ENCODE peak calls at places on chromosomes 3 and 15, in eight cellular contexts. H is GM06990, W is tibial nerve, K is glutamatergic neuron, Y is fibroblast of pulmonary artery, Q is nephron progenitor cell, B is upper lobe of right lung, P is breast epithelium. U is an unnamed sample.

GRCh38 chr3:123768480-123769359 is 115.4 kb downstream of the MYLK start:
- DNase-seq in H (no peak), W (no peak), K (no peak), Y (no peak), Q (no peak), B (no peak), P (no peak), U (no peak)

GRCh38 chr3:170418422-170419300 is at the start of gene CLDN11:
- DNase-seq in H (no peak), W (no peak), K (peak), Y (no peak), Q (peak), B (no peak), P (peak), U (peak)

GRCh38 chr15:78205856-78206255 is 28.5 kb downstream of the ACSBG1 start:
- DNase-seq in H (no peak), W (no peak), K (no peak), Y (no peak), Q (no peak), B (no peak), P (peak), U (no peak)

GRCh38 chr3:24640330-24640877 is 145.8 kb upstream of the THRB start:
- DNase-seq in H (no peak), W (no peak), K (no peak), Y (peak), Q (no peak), B (no peak), P (no peak), U (no peak)

GRCh38 chr3:105960381-105960780 is 91.6 kb upstream of the CBLB start:
- DNase-seq in H (no peak), W (no peak), K (peak), Y (no peak), Q (no peak), B (no peak), P (no peak), U (no peak)

GRCh38 chr3:69309810-69310209 is 76.1 kb downstream of the FRMD4B start:
- DNase-seq in H (no peak), W (peak), K (no peak), Y (peak), Q (no peak), B (no peak), P (no peak), U (no peak)

GRCh38 chr3:108608750-108609149 is 19.2 kb downstream of the DZIP3 start:
- DNase-seq in H (no peak), W (no peak), K (no peak), Y (no peak), Q (no peak), B (no peak), P (no peak), U (no peak)

GRCh38 chr15:62775932-62776331 is 266.6 kb upstream of the TPM1 start:
- DNase-seq in H (no peak), W (no peak), K (no peak), Y (no peak), Q (no peak), B (no peak), P (no peak), U (no peak)

GRCh38 chr3:176939022-176939817 is 258.1 kb downstream of the TBL1XR1 start:
- DNase-seq in H (peak), W (peak), K (no peak), Y (peak), Q (peak), B (no peak), P (peak), U (no peak)

GRCh38 chr3:2130726-2131125 is 32.1 kb downstream of the CNTN4 start:
- DNase-seq in H (no peak), W (no peak), K (no peak), Y (no peak), Q (no peak), B (no peak), P (no peak), U (no peak)

GRCh38 chr3:11914651-11915050 is 68.0 kb upstream of the TAMM41 start:
- DNase-seq in H (no peak), W (no peak), K (no peak), Y (no peak), Q (no peak), B (peak), P (no peak), U (no peak)

GRCh38 chr15:71469393-71469792 is 341.0 kb upstream of the NR2E3 start:
- DNase-seq in H (no peak), W (no peak), K (no peak), Y (no peak), Q (no peak), B (no peak), P (no peak), U (no peak)

GRCh38 chr3:101994386-101994785 is 145.1 kb downstream of the NFKBIZ start:
- DNase-seq in H (no peak), W (no peak), K (no peak), Y (no peak), Q (no peak), B (no peak), P (no peak), U (no peak)

GRCh38 chr3:9074079-9074478 is 110.8 kb upstream of the RAD18 start:
- DNase-seq in H (no peak), W (no peak), K (no peak), Y (no peak), Q (no peak), B (no peak), P (no peak), U (no peak)

GRCh38 chr15:29924750-29925149 is 102.5 kb upstream of the TJP1 start:
- DNase-seq in H (no peak), W (no peak), K (no peak), Y (peak), Q (peak), B (no peak), P (no peak), U (no peak)

GRCh38 chr3:113628316-113628715 is 68.1 kb downstream of the USF3 start:
- DNase-seq in H (no peak), W (no peak), K (no peak), Y (no peak), Q (no peak), B (no peak), P (no peak), U (no peak)

GRCh38 chr3:165532851-165533250 is 304.4 kb downstream of the BCHE start:
- DNase-seq in H (no peak), W (no peak), K (no peak), Y (no peak), Q (no peak), B (no peak), P (no peak), U (no peak)

GRCh38 chr3:66253790-66254620 is 33.2 kb downstream of the SLC25A26 start:
- DNase-seq in H (peak), W (no peak), K (no peak), Y (peak), Q (no peak), B (no peak), P (no peak), U (no peak)

GRCh38 chr15:51620647-51621046 is 1.9 kb downstream of the DMXL2 start:
- DNase-seq in H (peak), W (no peak), K (no peak), Y (no peak), Q (no peak), B (no peak), P (no peak), U (no peak)

GRCh38 chr15:88401972-88402656 is 65.1 kb downstream of the MRPL46 start:
- DNase-seq in H (peak), W (no peak), K (no peak), Y (no peak), Q (no peak), B (no peak), P (no peak), U (no peak)

GRCh38 chr3:43411429-43411828 is 125.1 kb downstream of the SNRK start:
- DNase-seq in H (no peak), W (no peak), K (no peak), Y (no peak), Q (no peak), B (no peak), P (no peak), U (no peak)

GRCh38 chr3:78204977-78205376 is 1165.1 kb downstream of the ROBO2 start:
- DNase-seq in H (no peak), W (no peak), K (no peak), Y (peak), Q (peak), B (no peak), P (no peak), U (no peak)

GRCh38 chr3:8052599-8053185 is 448.9 kb upstream of the LMCD1 start:
- DNase-seq in H (no peak), W (peak), K (no peak), Y (no peak), Q (no peak), B (no peak), P (no peak), U (no peak)

GRCh38 chr15:58908550-58909309 is 24.7 kb downstream of the SLTM start:
- DNase-seq in H (no peak), W (no peak), K (no peak), Y (no peak), Q (no peak), B (no peak), P (no peak), U (no peak)

GRCh38 chr3:40620151-40620550 is 95.4 kb downstream of the ZNF621 start:
- DNase-seq in H (no peak), W (no peak), K (no peak), Y (no peak), Q (no peak), B (no peak), P (peak), U (no peak)

GRCh38 chr3:31880020-31880419 is 101.0 kb downstream of the OSBPL10 start:
- DNase-seq in H (peak), W (peak), K (no peak), Y (peak), Q (no peak), B (peak), P (no peak), U (no peak)

GRCh38 chr3:71542548-71543370 is 40.8 kb downstream of the FOXP1 start:
- DNase-seq in H (no peak), W (peak), K (peak), Y (peak), Q (peak), B (peak), P (peak), U (no peak)

GRCh38 chr3:126360714-126361060 is 3.5 kb upstream of the KLF15 start:
- DNase-seq in H (no peak), W (no peak), K (no peak), Y (no peak), Q (no peak), B (peak), P (no peak), U (no peak)

GRCh38 chr15:76987896-76988860 is 6.7 kb upstream of the PSTPIP1 start:
- DNase-seq in H (peak), W (peak), K (no peak), Y (no peak), Q (no peak), B (peak), P (no peak), U (no peak)

GRCh38 chr3:181713673-181714270 is 2.0 kb downstream of the SOX2 start:
- DNase-seq in H (no peak), W (no peak), K (no peak), Y (no peak), Q (no peak), B (no peak), P (no peak), U (no peak)

DNA sequence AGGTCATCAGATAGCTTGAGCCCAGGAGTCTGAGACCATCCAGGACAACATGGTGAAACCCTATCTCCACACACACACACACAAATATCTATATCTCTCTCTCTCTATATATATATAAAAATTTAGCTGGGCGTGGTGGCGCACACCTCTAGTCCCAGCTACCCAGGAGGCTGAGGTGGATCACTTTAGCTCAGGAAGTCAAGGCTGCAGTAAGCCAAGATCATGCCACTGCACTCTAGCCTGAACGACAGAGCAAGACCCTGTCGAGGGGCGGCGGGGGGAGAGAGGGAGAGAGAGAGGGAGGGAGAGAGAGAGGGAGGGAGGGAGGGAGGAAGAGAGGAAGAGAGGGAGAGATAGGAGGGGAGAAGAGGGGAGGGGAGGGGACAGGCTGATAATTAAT is 28.0 kb downstream of the PLA2G4F start:
- DNase-seq in H (no peak), W (no peak), K (no peak), Y (no peak), Q (no peak), B (no peak), P (no peak), U (no peak)
- TF ChIP-seq CTCF in H (no peak), W (no peak), K (no peak), Y (no peak), Q (no peak), B (no peak), P (no peak), U (no peak)

GRCh38 chr3:140857993-140858392 is 83.6 kb upstream of the SLC25A36 start:
- DNase-seq in H (no peak), W (no peak), K (no peak), Y (no peak), Q (no peak), B (no peak), P (no peak), U (no peak)

GRCh38 chr3:140863481-140864084 is 78.1 kb upstream of the SLC25A36 start:
- DNase-seq in H (peak), W (peak), K (peak), Y (peak), Q (peak), B (no peak), P (peak), U (peak)

GRCh38 chr3:140854961-140855360 is 86.7 kb upstream of the SLC25A36 start:
- DNase-seq in H (no peak), W (no peak), K (no peak), Y (no peak), Q (no peak), B (no peak), P (no peak), U (no peak)

GRCh38 chr3:140859592-140860336 is 81.9 kb upstream of the SLC25A36 start:
- DNase-seq in H (no peak), W (no peak), K (no peak), Y (no peak), Q (no peak), B (no peak), P (no peak), U (no peak)
- TF ChIP-seq CTCF in H (no peak), W (no peak), K (no peak), Y (no peak), Q (no peak), B (no peak), P (no peak), U (no peak)

GRCh38 chr3:23202921-23203650 is at the start of gene UBE2E2:
- DNase-seq in H (peak), W (peak), K (peak), Y (peak), Q (peak), B (peak), P (peak), U (peak)

GRCh38 chr3:23202203-23202920 is 765 bp upstream of the UBE2E2 start:
- DNase-seq in H (no peak), W (peak), K (peak), Y (peak), Q (no peak), B (no peak), P (peak), U (no peak)

GRCh38 chr3:23201154-23201838 is 1.8 kb upstream of the UBE2E2 start:
- DNase-seq in H (no peak), W (no peak), K (no peak), Y (peak), Q (no peak), B (no peak), P (no peak), U (no peak)

GRCh38 chr3:23206371-23206770 is 3.2 kb downstream of the UBE2E2 start:
- DNase-seq in H (no peak), W (no peak), K (no peak), Y (no peak), Q (no peak), B (no peak), P (no peak), U (no peak)

GRCh38 chr3:23203651-23204111 is 554 bp downstream of the UBE2E2 start:
- DNase-seq in H (peak), W (peak), K (peak), Y (no peak), Q (peak), B (peak), P (peak), U (peak)
- TF ChIP-seq CTCF in H (no peak), W (no peak), K (no peak), Y (no peak), Q (no peak), B (no peak), P (no peak), U (no peak)

GRCh38 chr3:58356054-58356453 is 23.4 kb downstream of the PXK start:
- DNase-seq in H (no peak), W (no peak), K (no peak), Y (no peak), Q (no peak), B (no peak), P (no peak), U (peak)

GRCh38 chr3:58352624-58353023 is 19.9 kb downstream of the PXK start:
- DNase-seq in H (no peak), W (no peak), K (no peak), Y (no peak), Q (no peak), B (no peak), P (no peak), U (no peak)

GRCh38 chr3:58351920-58352319 is 19.2 kb downstream of the PXK start:
- DNase-seq in H (no peak), W (no peak), K (peak), Y (no peak), Q (no peak), B (no peak), P (no peak), U (no peak)

GRCh38 chr3:58355174-58355573 is 22.5 kb downstream of the PXK start:
- DNase-seq in H (peak), W (no peak), K (no peak), Y (no peak), Q (no peak), B (no peak), P (no peak), U (no peak)

DNA sequence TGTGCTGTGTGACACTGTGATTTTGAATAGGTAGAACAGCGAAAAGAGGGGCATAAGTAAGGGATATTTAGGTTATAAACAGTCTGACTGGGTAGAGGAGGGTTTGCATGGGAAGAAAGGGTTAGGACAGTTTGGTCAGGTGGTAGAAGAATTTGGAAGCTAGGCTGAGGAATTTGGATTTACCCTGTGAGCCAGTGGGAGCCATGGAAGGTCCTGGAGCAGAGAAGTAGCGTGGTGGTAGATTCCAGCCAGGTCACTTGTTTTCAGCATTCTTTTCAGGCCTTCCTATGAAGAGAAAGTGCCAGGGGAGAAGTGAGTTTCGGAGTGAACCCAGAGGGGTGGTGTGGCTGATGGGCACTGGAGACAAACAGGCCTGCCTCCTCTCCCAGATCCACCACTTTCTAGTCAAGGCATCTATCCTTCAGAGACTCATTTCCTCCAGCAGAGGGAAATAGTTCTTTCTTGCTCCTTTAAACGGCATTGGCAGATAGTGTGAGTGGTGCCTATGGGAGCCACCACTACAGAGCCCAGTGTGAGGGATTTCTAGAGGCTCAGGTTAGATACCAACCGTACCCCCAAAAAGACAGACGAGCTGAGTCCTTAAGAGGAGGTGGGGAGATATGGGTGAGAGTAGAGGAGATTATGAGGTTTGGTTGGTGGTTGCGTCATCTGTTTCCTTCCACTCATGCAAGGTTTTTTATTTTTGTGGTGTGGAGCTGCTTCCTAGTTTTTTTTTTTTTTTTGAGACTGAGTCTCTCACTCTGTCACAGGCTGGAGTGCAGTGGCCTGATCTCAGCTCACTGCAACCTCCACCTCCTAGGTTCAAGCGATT is 21.2 kb downstream of the PXK start:
- DNase-seq in H (no peak), W (no peak), K (no peak), Y (peak), Q (no peak), B (no peak), P (no peak), U (no peak)
- TF ChIP-seq CTCF in H (no peak), W (no peak), K (no peak), Y (peak), Q (no peak), B (no peak), P (no peak), U (no peak)

DNA sequence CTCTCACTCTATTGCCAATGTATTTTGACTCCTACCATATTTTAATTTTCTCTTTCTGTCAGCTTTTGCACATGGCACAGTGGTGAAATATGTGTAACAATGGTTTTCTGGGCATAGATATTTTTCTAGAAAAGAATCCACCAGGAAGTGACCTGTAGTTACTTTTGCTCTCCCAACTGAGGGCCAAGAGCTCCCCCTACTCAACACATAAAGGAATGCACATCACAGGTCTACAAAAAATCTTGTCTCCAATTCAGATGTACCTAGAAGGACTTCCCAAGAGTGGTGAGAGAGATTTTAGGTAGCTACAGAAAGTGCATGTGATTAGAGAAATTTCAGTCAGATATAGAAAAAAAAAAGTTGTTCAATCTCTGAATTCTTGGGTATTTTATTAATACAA is 15.6 kb downstream of the CPA3 start:
- DNase-seq in H (no peak), W (no peak), K (no peak), Y (no peak), Q (no peak), B (no peak), P (no peak), U (no peak)
- TF ChIP-seq CTCF in H (peak), W (no peak), K (no peak), Y (no peak), Q (peak), B (no peak), P (no peak), U (no peak)

GRCh38 chr15:50109086-50109987 is 9.7 kb downstream of the ATP8B4 start:
- DNase-seq in H (no peak), W (no peak), K (no peak), Y (peak), Q (no peak), B (no peak), P (no peak), U (no peak)
- TF ChIP-seq CTCF in H (no peak), W (no peak), K (no peak), Y (no peak), Q (no peak), B (no peak), P (no peak), U (no peak)